ENCODE peak calls at places on chromosomes 4 and X, in eight cellular contexts. C is cardiac fibroblast, J is foreskin fibroblast, M is OCI-LY7, H is cardiac muscle cell, K is tibial nerve, P is IMR-90, L is LNCaP clone FGC. G is an unnamed sample.

GRCh38 chrX:24207826-24208225 is 58.3 kb downstream of the ZFX start:
- DNase-seq in J (no peak), H (no peak), L (no peak), C (peak; percentile 21), M (no peak), K (no peak), P (peak; percentile 68), G (no peak)

GRCh38 chrX:78754917-78755316 is 7.4 kb downstream of the LPAR4 start:
- DNase-seq in M (peak; percentile 74), C (no peak), K (no peak), L (no peak), H (no peak), P (no peak), J (no peak), G (no peak)

GRCh38 chr4:187396106-187396505 is 599.5 kb upstream of the ZFP42 start:
- DNase-seq in J (no peak), P (no peak), M (no peak), H (no peak), K (no peak), L (no peak), C (no peak), G (no peak)

GRCh38 chrX:133685806-133686205 is 270.5 kb upstream of the GPC4 start:
- DNase-seq in P (no peak), L (no peak), M (no peak), J (peak; percentile 3), K (no peak), C (no peak), H (no peak), G (no peak)

GRCh38 chrX:65034641-65035450 is 58.6 kb upstream of the ZC4H2 start:
- DNase-seq in M (peak; percentile 87), H (peak; percentile 86), K (peak; percentile 35), C (peak; percentile 72), J (peak; percentile 91), P (peak; percentile 68), L (peak; percentile 21), G (peak; percentile 78)

GRCh38 chr4:120156115-120156718 is 89.6 kb upstream of the MAD2L1 start:
- DNase-seq in H (peak; percentile 71), K (no peak), M (peak; percentile 81), L (peak; percentile 51), J (peak; percentile 86), C (peak; percentile 86), P (peak; percentile 80), G (no peak)

GRCh38 chr4:92198711-92199110 is 105.1 kb upstream of the GRID2 start:
- DNase-seq in M (no peak), J (peak; percentile 33), K (no peak), H (no peak), P (peak; percentile 81), C (peak; percentile 43), L (no peak), G (no peak)

GRCh38 chr4:137393043-137393442 is 139.3 kb downstream of the PCDH18 start:
- DNase-seq in J (peak; percentile 69), K (no peak), H (no peak), P (no peak), L (no peak), M (no peak), C (peak; percentile 43), G (no peak)

GRCh38 chrX:154542723-154543424 is 3.8 kb downstream of the G6PD start:
- DNase-seq in M (no peak), J (no peak), P (no peak), K (no peak), L (no peak), C (no peak), H (no peak), G (no peak)

GRCh38 chr4:33975996-33976395 is 2268.3 kb downstream of the ARAP2 start:
- DNase-seq in K (no peak), M (no peak), P (no peak), C (no peak), H (no peak), J (peak; percentile 20), L (no peak), G (no peak)

GRCh38 chrX:125420809-125421208 is 101.1 kb downstream of the TEX13C start:
- DNase-seq in C (no peak), J (no peak), L (no peak), P (no peak), K (no peak), M (no peak), H (no peak), G (no peak)

GRCh38 chr4:14465498-14465897 is 536.8 kb upstream of the CPEB2 start:
- DNase-seq in L (no peak), C (no peak), M (no peak), H (no peak), P (no peak), K (no peak), J (no peak), G (no peak)

GRCh38 chrX:9902651-9903050 is 64.5 kb upstream of the CLDN34 start:
- DNase-seq in H (no peak), M (no peak), C (no peak), P (peak; percentile 34), J (peak; percentile 61), L (no peak), K (no peak), G (no peak)

GRCh38 chrX:118189628-118190027 is 73.0 kb upstream of the KLHL13 start:
- DNase-seq in J (no peak), L (no peak), H (peak; percentile 77), M (no peak), P (no peak), K (no peak), C (no peak), G (no peak)

GRCh38 chr4:17662694-17663093 is 48.3 kb downstream of the MED28 start:
- DNase-seq in L (no peak), C (no peak), P (peak; percentile 21), K (no peak), M (no peak), H (no peak), J (peak; percentile 50), G (no peak)

GRCh38 chr4:89797117-89797516 is 39.8 kb downstream of the SNCA start:
- DNase-seq in L (no peak), C (peak; percentile 76), K (no peak), M (no peak), P (peak; percentile 34), H (no peak), J (peak; percentile 49), G (no peak)

GRCh38 chr4:155675709-155676429 is 9.2 kb downstream of the GUCY1A1 start:
- DNase-seq in L (no peak), M (no peak), C (peak; percentile 18), H (no peak), K (no peak), J (peak; percentile 30), P (no peak), G (no peak)

GRCh38 chr4:53994382-53994781 is 70.0 kb downstream of the CHIC2 start:
- DNase-seq in J (no peak), P (no peak), L (no peak), K (no peak), C (no peak), H (no peak), M (no peak), G (no peak)

GRCh38 chr4:82688091-82688815 is 110.3 kb downstream of the SCD5 start:
- DNase-seq in K (no peak), L (no peak), P (no peak), H (no peak), C (peak; percentile 42), J (no peak), M (no peak), G (no peak)

GRCh38 chr4:118962540-118962939 is 73.9 kb downstream of the SYNPO2 start:
- DNase-seq in H (no peak), P (no peak), J (no peak), C (peak; percentile 23), K (no peak), M (no peak), L (no peak), G (no peak)

GRCh38 chrX:24979081-24979480 is 36.7 kb downstream of the ARX start:
- DNase-seq in J (no peak), M (no peak), H (no peak), K (no peak), L (no peak), P (peak; percentile 11), C (no peak), G (no peak)

GRCh38 chrX:64093761-64094160 is 111.7 kb downstream of the AMER1 start:
- DNase-seq in C (peak; percentile 7), J (peak; percentile 14), H (peak; percentile 22), L (no peak), P (peak; percentile 4), M (peak; percentile 8), K (no peak), G (no peak)

GRCh38 chr4:94284889-94285288 is 57.7 kb downstream of the HPGDS start:
- DNase-seq in C (no peak), L (no peak), K (no peak), H (no peak), M (no peak), J (no peak), P (no peak), G (no peak)

GRCh38 chr4:94285666-94286065 is 57.0 kb downstream of the HPGDS start:
- DNase-seq in H (no peak), C (no peak), M (no peak), J (no peak), L (no peak), K (no peak), P (no peak), G (no peak)

GRCh38 chr4:94290245-94290644 is 52.4 kb downstream of the HPGDS start:
- DNase-seq in J (no peak), C (no peak), M (no peak), P (no peak), K (no peak), H (no peak), L (no peak), G (no peak)
- TF ChIP-seq CTCF in J (no peak), C (peak; percentile 7), M (no peak), P (no peak), K (no peak), H (no peak), L (no peak), G (no peak)

GRCh38 chr4:70815370-70815769 is 24.3 kb downstream of the GRSF1 start:
- DNase-seq in C (no peak), J (peak; percentile 28), L (no peak), P (no peak), H (no peak), K (no peak), M (no peak), G (no peak)

GRCh38 chr4:70818173-70818856 is 21.4 kb downstream of the GRSF1 start:
- DNase-seq in P (no peak), L (no peak), C (no peak), K (no peak), J (no peak), H (no peak), M (no peak), G (no peak)

GRCh38 chr4:70816894-70817293 is 22.8 kb downstream of the GRSF1 start:
- DNase-seq in P (no peak), L (no peak), M (no peak), H (no peak), C (no peak), J (no peak), K (no peak), G (no peak)

GRCh38 chr4:70818921-70819320 is 20.8 kb downstream of the GRSF1 start:
- DNase-seq in K (no peak), P (no peak), J (no peak), M (no peak), L (no peak), H (no peak), C (no peak), G (no peak)
- H3K4me3 ChIP-seq in K (no peak overlapping the region), P (no peak overlapping the region), J (no peak overlapping the region), M (no peak overlapping the region), L (no peak overlapping the region), H (no peak overlapping the region), C (no peak overlapping the region), G (no peak overlapping the region)

GRCh38 chr4:121998024-121998423 is 46.2 kb upstream of the TRPC3 start:
- DNase-seq in P (no peak), H (peak; percentile 14), L (no peak), M (peak; percentile 1), C (no peak), K (no peak), J (peak; percentile 41), G (no peak)
- TF ChIP-seq CTCF in P (no peak), H (no peak), L (no peak), M (peak; percentile 22), C (no peak), K (no peak), J (no peak), G (peak; percentile 7)

GRCh38 chr4:108622022-108622421 is 1.6 kb downstream of the RPL34 start:
- DNase-seq in M (no peak), K (no peak), P (no peak), C (no peak), H (no peak), J (no peak), L (no peak), G (no peak)
- H3K4me3 ChIP-seq in M (peak overlapping the region; percentile 90), K (no peak overlapping the region), P (no peak overlapping the region), C (peak overlapping the region; percentile 82), H (peak overlapping the region; percentile 74), J (peak overlapping the region; percentile 95), L (peak overlapping the region; percentile 85), G (peak overlapping the region; percentile 85)

G was measured in psoas muscle.